ENCODE peak calls at places on chromosomes 1 and 21, in four cellular contexts. Q is A549, A is GM12878, K is HepG2. Y is an unnamed sample.

GRCh38 chr1:60911980-60912692 is 170.2 kb upstream of the NFIA start:
- DNase-seq in A (no peak), K (no peak), Q (no peak), Y (no peak)

GRCh38 chr1:36425791-36426190 is 24.5 kb downstream of the OSCP1 start:
- DNase-seq in A (no peak), Q (no peak), K (no peak), Y (no peak)

GRCh38 chr1:167083066-167083682 is 7.0 kb downstream of the GPA33 start:
- DNase-seq in A (no peak), Q (no peak), K (no peak), Y (peak; percentile 55)

GRCh38 chr1:233636503-233636877 is 22.6 kb downstream of the KCNK1 start:
- DNase-seq in K (no peak), Q (no peak), A (no peak), Y (no peak)

GRCh38 chr21:39602076-39602689 is 10.6 kb upstream of the B3GALT5 start:
- DNase-seq in K (no peak), Q (no peak), A (no peak), Y (no peak)

GRCh38 chr1:98813738-98814309 is 152.3 kb downstream of the SNX7 start:
- DNase-seq in K (no peak), A (no peak), Q (no peak), Y (no peak)

GRCh38 chr1:95916616-95917015 is 682.6 kb downstream of the RWDD3 start:
- DNase-seq in A (no peak), Q (no peak), K (no peak), Y (no peak)

GRCh38 chr21:33541105-33541711 is 709 bp downstream of the GART start:
- DNase-seq in Q (peak; percentile 40), K (peak; percentile 24), A (peak; percentile 13), Y (no peak)

GRCh38 chr1:150012611-150013010 is 2.1 kb upstream of the OTUD7B start:
- DNase-seq in Q (no peak), K (no peak), A (no peak), Y (no peak)

GRCh38 chr1:223177681-223178080 is 34.6 kb upstream of the TLR5 start:
- DNase-seq in A (no peak), Q (no peak), K (peak; percentile 56), Y (no peak)

GRCh38 chr21:38843806-38844479 is 38.2 kb downstream of the ETS2 start:
- DNase-seq in Q (no peak), K (no peak), A (no peak), Y (no peak)

GRCh38 chr1:29499101-29499650 is 262.9 kb downstream of the PTPRU start:
- DNase-seq in Q (no peak), A (no peak), K (no peak), Y (no peak)

GRCh38 chr1:3378411-3379208 is 75.9 kb upstream of the ARHGEF16 start:
- DNase-seq in Q (no peak), A (no peak), K (no peak), Y (no peak)

GRCh38 chr1:7536891-7537591 is 234.1 kb upstream of the VAMP3 start:
- DNase-seq in K (no peak), Q (no peak), A (no peak), Y (peak; percentile 74)

GRCh38 chr1:3858231-3858981 is 1.1 kb downstream of the DFFB start:
- DNase-seq in Q (no peak), A (no peak), K (peak; percentile 22), Y (peak; percentile 52)

GRCh38 chr1:224621813-224622682 is 5.9 kb downstream of the CNIH3 start:
- DNase-seq in K (no peak), Q (no peak), A (no peak), Y (no peak)

GRCh38 chr1:51058863-51059262 is 43.2 kb upstream of the C1orf185 start:
- DNase-seq in K (peak; percentile 59), A (peak; percentile 12), Q (peak; percentile 27), Y (no peak)

GRCh38 chr21:33924766-33925100 is 9.1 kb upstream of the ATP5PO start:
- DNase-seq in K (no peak), Q (no peak), A (no peak), Y (peak; percentile 32)

GRCh38 chr1:46512135-46512791 is 22.6 kb downstream of the DMBX1 start:
- DNase-seq in K (no peak), Q (no peak), A (no peak), Y (no peak)

GRCh38 chr1:11448375-11449085 is 30.4 kb upstream of the DISP3 start:
- DNase-seq in Q (no peak), A (no peak), K (no peak), Y (no peak)

GRCh38 chr1:166017395-166017794 is 149.4 kb downstream of the FAM78B start:
- DNase-seq in K (no peak), A (no peak), Q (peak; percentile 3), Y (no peak)

GRCh38 chr1:151189638-151190445 is at the start of gene VPS72:
- DNase-seq in Q (peak; percentile 93), A (peak; percentile 72), K (peak; percentile 85), Y (peak; percentile 89)

GRCh38 chr1:975896-976683 is 5.8 kb downstream of the PERM1 start:
- DNase-seq in Q (peak; percentile 84), A (no peak), K (peak; percentile 39), Y (peak; percentile 92)

GRCh38 chr1:198756470-198756869 is 117.6 kb downstream of the PTPRC start:
- DNase-seq in Q (peak; percentile 20), K (no peak), A (no peak), Y (no peak)

GRCh38 chr1:226575436-226576390 is 27.1 kb downstream of the STUM start:
- DNase-seq in Q (no peak), A (no peak), K (no peak), Y (peak; percentile 71)

GRCh38 chr1:8443558-8444194 is 125.8 kb downstream of the SLC45A1 start:
- DNase-seq in Q (no peak), A (no peak), K (no peak), Y (no peak)

GRCh38 chr1:117007719-117008013 is 6.1 kb downstream of the CD101 start:
- DNase-seq in A (no peak), Q (no peak), K (no peak), Y (no peak)

GRCh38 chr1:23385119-23385621 is 15.5 kb upstream of the ZNF436 start:
- DNase-seq in A (no peak), Q (no peak), K (no peak), Y (no peak)

GRCh38 chr1:203091761-203092330 is 6.0 kb upstream of the MYOG start:
- DNase-seq in K (no peak), A (no peak), Q (no peak), Y (no peak)

GRCh38 chr1:7769673-7770412 is 1.3 kb upstream of the VAMP3 start:
- DNase-seq in A (no peak), Q (no peak), K (no peak), Y (no peak)

GRCh38 chr1:147892216-147892615 is 10.4 kb upstream of the GJA8 start:
- DNase-seq in A (no peak), K (no peak), Q (peak; percentile 34), Y (no peak)

DNA sequence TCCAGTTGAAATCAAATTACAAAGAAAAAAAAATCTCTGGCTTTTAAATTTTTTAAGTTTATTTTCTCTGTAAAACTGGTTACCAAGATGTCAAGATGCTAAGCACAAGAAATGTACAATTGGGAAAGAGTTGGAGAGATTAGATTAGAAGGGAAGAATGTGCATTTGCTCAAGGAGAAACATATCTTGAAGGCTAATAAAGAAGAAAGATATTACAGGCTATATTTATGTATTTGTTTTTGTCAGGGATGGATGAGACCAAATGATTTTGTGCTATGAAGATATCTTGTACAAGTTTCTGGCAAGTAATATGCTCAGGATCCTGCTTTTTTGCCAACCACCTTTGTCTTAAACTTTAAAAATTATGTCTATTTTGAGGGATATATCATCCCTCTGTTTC is 141.6 kb downstream of the CTH start:
- DNase-seq in K (no peak), Q (no peak), A (no peak), Y (no peak)
- TF ChIP-seq PBX3 in K (no peak), Q (no peak), A (no peak), Y (no peak)

GRCh38 chr1:68185743-68186142 is 46.6 kb downstream of the WLS start:
- DNase-seq in Q (no peak), A (no peak), K (no peak), Y (no peak)
- TF ChIP-seq PBX3 in Q (no peak), A (no peak), K (no peak), Y (no peak)

GRCh38 chr1:85054664-85055063 is 6.4 kb upstream of the MCOLN3 start:
- DNase-seq in A (no peak), Q (no peak), K (no peak), Y (no peak)
- TF ChIP-seq PBX3 in A (no peak), Q (no peak), K (no peak), Y (no peak)

GRCh38 chr1:161771166-161771565 is 5.0 kb downstream of the ATF6 start:
- DNase-seq in Q (no peak), A (no peak), K (no peak), Y (no peak)

GRCh38 chr1:161770250-161770649 is 4.1 kb downstream of the ATF6 start:
- DNase-seq in A (no peak), Q (no peak), K (no peak), Y (no peak)

GRCh38 chr1:161768461-161768860 is 2.3 kb downstream of the ATF6 start:
- DNase-seq in Q (no peak), A (no peak), K (no peak), Y (no peak)

GRCh38 chr1:161766102-161766981 is at the start of gene ATF6:
- DNase-seq in K (peak; percentile 93), Q (peak; percentile 97), A (peak; percentile 72), Y (peak; percentile 64)

DNA sequence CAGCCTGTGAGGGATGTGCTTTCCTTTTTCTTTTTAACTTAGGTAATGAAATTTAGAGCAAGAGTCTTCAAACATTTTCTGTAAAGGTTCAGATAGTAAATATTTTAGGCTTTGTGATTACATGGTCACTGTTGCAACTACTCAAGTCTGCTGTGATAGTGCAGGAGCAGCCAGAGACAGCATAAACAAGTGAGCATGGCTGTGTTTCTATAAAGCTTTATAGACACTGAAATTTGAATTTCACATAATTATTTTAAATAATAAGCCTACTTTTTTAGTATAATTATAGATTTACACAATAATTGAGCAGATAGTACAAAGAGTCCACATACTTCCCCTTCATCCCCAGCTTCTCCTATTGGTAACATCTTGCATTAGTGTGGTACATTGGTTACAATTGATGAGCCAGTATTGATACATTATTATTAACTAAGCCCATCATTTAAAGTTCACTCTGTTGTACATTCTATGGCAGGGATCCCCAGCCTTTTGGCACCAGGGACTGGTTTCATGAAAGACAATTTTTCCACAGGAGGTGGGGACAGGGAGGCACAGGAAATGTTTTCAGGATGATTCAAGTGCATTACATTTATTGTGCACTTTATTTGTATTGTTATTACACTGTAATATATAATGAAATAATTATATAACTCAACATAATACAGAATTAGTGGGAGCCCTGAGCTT is 3.0 kb downstream of the ATF6 start:
- DNase-seq in Q (no peak), K (no peak), A (no peak), Y (no peak)
- TF ChIP-seq PBX3 in Q (no peak), K (no peak), A (no peak), Y (no peak)

DNA sequence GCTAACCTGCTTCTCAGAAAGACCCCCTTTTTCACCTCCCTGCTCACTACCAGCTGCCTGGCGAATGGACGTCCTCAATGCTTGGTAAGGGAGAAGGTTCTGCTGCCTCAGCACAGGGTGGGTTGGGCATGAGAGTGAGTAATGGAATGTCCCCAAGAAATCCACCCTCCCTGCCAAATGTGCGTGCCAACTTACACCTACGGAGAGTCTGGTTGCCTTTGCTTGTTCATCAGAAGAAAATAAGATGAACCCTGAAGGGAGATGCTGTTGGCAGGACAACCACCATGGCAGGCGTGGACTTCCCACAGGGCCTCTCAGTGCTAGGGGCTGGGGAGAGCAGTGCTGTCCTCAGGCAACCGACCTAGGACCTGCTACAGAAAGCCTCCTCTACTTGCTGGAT is 106.0 kb downstream of the XCL2 start:
- DNase-seq in A (no peak), Q (no peak), K (no peak), Y (no peak)
- TF ChIP-seq PBX3 in A (no peak), Q (no peak), K (no peak), Y (no peak)

Y was measured in SK-N-SH.